ENCODE peak calls at places on chromosomes 4 and X, in five cellular contexts. One of them, this sample, is unnamed.

GRCh38 chrX:153780678-153781427 is at the start of gene SRPK3:
- DNase-seq in left ventricle myocardium inferior: peak; percentile 33
- DNase-seq in body of pancreas: no peak
- DNase-seq in Panc1: no peak
- DNase-seq in fibroblast of lung: peak; percentile 27
- DNase-seq in this sample: no peak

GRCh38 chr4:176343286-176343685 is 23.5 kb downstream of the SPCS3 start:
- DNase-seq in body of pancreas: no peak
- DNase-seq in fibroblast of lung: no peak
- DNase-seq in Panc1: no peak
- DNase-seq in left ventricle myocardium inferior: no peak
- DNase-seq in this sample: no peak

GRCh38 chr4:170386974-170387373 is 297.2 kb upstream of the AADAT start:
- DNase-seq in body of pancreas: no peak
- DNase-seq in left ventricle myocardium inferior: no peak
- DNase-seq in Panc1: no peak
- DNase-seq in fibroblast of lung: peak; percentile 59
- DNase-seq in this sample: no peak

GRCh38 chr4:184417802-184418511 is 56.4 kb downstream of the IRF2 start:
- DNase-seq in left ventricle myocardium inferior: no peak
- DNase-seq in fibroblast of lung: peak; percentile 88
- DNase-seq in body of pancreas: no peak
- DNase-seq in Panc1: peak; percentile 39
- DNase-seq in this sample: peak; percentile 39

GRCh38 chrX:22950278-22951266 is 49.2 kb upstream of the DDX53 start:
- DNase-seq in fibroblast of lung: peak; percentile 91
- DNase-seq in Panc1: no peak
- DNase-seq in left ventricle myocardium inferior: no peak
- DNase-seq in body of pancreas: peak; percentile 50
- DNase-seq in this sample: no peak

GRCh38 chr4:176011523-176011922 is 54.1 kb upstream of the WDR17 start:
- DNase-seq in left ventricle myocardium inferior: no peak
- DNase-seq in Panc1: no peak
- DNase-seq in body of pancreas: no peak
- DNase-seq in fibroblast of lung: peak; percentile 56
- DNase-seq in this sample: no peak

GRCh38 chr4:2793578-2793919 is 664 bp downstream of the SH3BP2 start:
- DNase-seq in Panc1: no peak
- DNase-seq in fibroblast of lung: peak; percentile 50
- DNase-seq in left ventricle myocardium inferior: peak; percentile 44
- DNase-seq in body of pancreas: peak; percentile 57
- DNase-seq in this sample: peak; percentile 40

GRCh38 chrX:107747596-107748161 is 27.9 kb downstream of the TSC22D3 start:
- DNase-seq in body of pancreas: peak; percentile 34
- DNase-seq in fibroblast of lung: peak; percentile 55
- DNase-seq in left ventricle myocardium inferior: no peak
- DNase-seq in Panc1: no peak
- DNase-seq in this sample: no peak

GRCh38 chr4:77525538-77525937 is 80.1 kb upstream of the CXCL13 start:
- DNase-seq in left ventricle myocardium inferior: no peak
- DNase-seq in Panc1: no peak
- DNase-seq in fibroblast of lung: no peak
- DNase-seq in body of pancreas: no peak
- DNase-seq in this sample: no peak

GRCh38 chrX:107826286-107827136 is 845 bp downstream of the MID2 start:
- DNase-seq in left ventricle myocardium inferior: peak; percentile 25
- DNase-seq in Panc1: no peak
- DNase-seq in body of pancreas: peak; percentile 38
- DNase-seq in fibroblast of lung: peak; percentile 52
- DNase-seq in this sample: peak; percentile 25

GRCh38 chr4:120850048-120850599 is 72.4 kb downstream of the PRDM5 start:
- DNase-seq in fibroblast of lung: peak; percentile 80
- DNase-seq in left ventricle myocardium inferior: no peak
- DNase-seq in body of pancreas: no peak
- DNase-seq in Panc1: no peak
- DNase-seq in this sample: no peak

GRCh38 chrX:119040432-119040831 is 32.4 kb upstream of the CT47C1 start:
- DNase-seq in Panc1: no peak
- DNase-seq in left ventricle myocardium inferior: no peak
- DNase-seq in fibroblast of lung: peak; percentile 45
- DNase-seq in body of pancreas: no peak
- DNase-seq in this sample: no peak

GRCh38 chr4:114964016-114964415 is 149.4 kb downstream of the NDST4 start:
- DNase-seq in body of pancreas: no peak
- DNase-seq in left ventricle myocardium inferior: no peak
- DNase-seq in fibroblast of lung: no peak
- DNase-seq in Panc1: no peak
- DNase-seq in this sample: no peak

GRCh38 chrX:135170877-135171519 is at the start of gene CT55:
- DNase-seq in Panc1: no peak
- DNase-seq in body of pancreas: no peak
- DNase-seq in left ventricle myocardium inferior: no peak
- DNase-seq in fibroblast of lung: no peak
- DNase-seq in this sample: no peak

GRCh38 chrX:135170468-135170867 is 730 bp downstream of the CT55 start:
- DNase-seq in fibroblast of lung: no peak
- DNase-seq in left ventricle myocardium inferior: no peak
- DNase-seq in Panc1: no peak
- DNase-seq in body of pancreas: no peak
- DNase-seq in this sample: no peak

DNA sequence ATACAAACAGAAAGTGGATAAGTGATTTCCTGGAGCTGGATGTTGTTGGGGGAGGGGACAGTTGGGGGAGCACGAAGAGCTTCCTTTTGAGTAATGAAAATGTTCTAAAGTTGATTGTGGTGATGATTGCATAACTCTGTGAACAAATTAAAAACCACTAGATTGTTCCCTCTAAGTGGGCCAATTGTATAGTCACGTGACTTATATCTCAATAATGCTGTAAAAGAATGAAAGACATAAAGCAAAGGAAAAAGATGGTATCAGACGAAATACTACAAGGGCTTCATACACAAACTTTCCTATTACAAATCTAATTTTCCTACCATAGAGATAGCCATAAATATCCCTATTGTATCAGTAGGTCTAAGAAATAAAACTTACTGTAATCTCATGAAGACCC is 2.7 kb downstream of the CT55 start:
- DNase-seq in body of pancreas: no peak
- DNase-seq in left ventricle myocardium inferior: no peak
- DNase-seq in fibroblast of lung: no peak
- DNase-seq in Panc1: no peak
- DNase-seq in this sample: no peak
- H3K27me3 ChIP-seq in body of pancreas: no peaks in the 10 kb centered on the region
- H3K27me3 ChIP-seq in left ventricle myocardium inferior: no peaks in the 10 kb centered on the region
- H3K27me3 ChIP-seq in fibroblast of lung: no peaks in the 10 kb centered on the region
- H3K27me3 ChIP-seq in Panc1: peaks cover 8% of the 10 kb centered on the region
- H3K27me3 ChIP-seq in this sample: peaks cover 4% of the 10 kb centered on the region

GRCh38 chr4:41428205-41428940 is 109.6 kb upstream of the LIMCH1 start:
- DNase-seq in body of pancreas: no peak
- DNase-seq in left ventricle myocardium inferior: no peak
- DNase-seq in fibroblast of lung: peak; percentile 8
- DNase-seq in Panc1: no peak
- DNase-seq in this sample: no peak
- H3K27ac ChIP-seq in body of pancreas: no peak overlapping the region
- H3K27ac ChIP-seq in left ventricle myocardium inferior: peak overlapping the region; percentile 82
- H3K27ac ChIP-seq in fibroblast of lung: no peak overlapping the region
- H3K27ac ChIP-seq in Panc1: no peak overlapping the region
- H3K27ac ChIP-seq in this sample: peak overlapping the region; percentile 89

DNA sequence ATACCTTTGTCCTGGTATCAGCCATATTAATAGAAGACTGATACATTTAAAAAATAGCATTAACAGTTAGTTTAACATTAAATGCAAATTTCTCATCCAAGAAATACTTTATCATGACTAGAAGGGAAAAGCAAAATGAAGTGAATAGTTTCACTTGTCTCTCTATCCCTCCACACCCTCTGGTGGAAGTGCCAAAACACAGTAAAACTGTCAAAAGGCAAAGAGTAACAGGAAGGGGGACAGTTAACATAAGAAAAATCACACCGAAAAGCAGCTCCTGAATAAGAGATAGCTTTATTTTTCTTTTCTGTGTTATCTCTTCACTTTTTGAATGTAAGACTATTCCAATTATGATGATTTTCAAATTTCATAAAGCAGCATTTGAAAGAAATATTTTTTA is 187.2 kb downstream of the FBXW7 start:
- DNase-seq in left ventricle myocardium inferior: no peak
- DNase-seq in Panc1: no peak
- DNase-seq in fibroblast of lung: peak; percentile 10
- DNase-seq in body of pancreas: no peak
- DNase-seq in this sample: no peak
- TF ChIP-seq CTCF in left ventricle myocardium inferior: peak; percentile 44
- TF ChIP-seq CTCF in Panc1: no peak
- TF ChIP-seq CTCF in fibroblast of lung: peak; percentile 12
- TF ChIP-seq CTCF in body of pancreas: no peak
- TF ChIP-seq CTCF in this sample: peak; percentile 24

DNA sequence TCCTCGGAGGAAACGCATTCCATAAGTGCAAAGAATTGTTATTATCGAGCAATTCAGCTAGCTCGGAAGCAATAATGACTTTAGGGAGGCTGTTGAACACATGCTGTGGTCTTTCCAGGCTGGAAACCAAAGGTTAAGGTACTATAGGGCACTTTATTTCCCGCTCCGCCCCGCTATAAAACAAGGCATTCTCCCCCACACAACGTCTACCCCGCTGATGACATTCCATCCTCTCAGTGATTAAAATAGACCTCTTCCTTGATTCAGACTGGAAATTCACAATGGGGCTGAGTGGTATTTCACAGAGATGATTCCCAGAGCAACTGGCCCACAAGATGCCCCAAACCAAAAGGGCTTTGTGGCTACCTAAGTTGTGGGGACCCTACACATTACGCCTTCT is 196.4 kb downstream of the STIM2 start:
- DNase-seq in body of pancreas: no peak
- DNase-seq in fibroblast of lung: no peak
- DNase-seq in left ventricle myocardium inferior: no peak
- DNase-seq in Panc1: no peak
- DNase-seq in this sample: no peak
- H3K27me3 ChIP-seq in body of pancreas: no peaks in the 10 kb centered on the region
- H3K27me3 ChIP-seq in fibroblast of lung: peaks cover 13% of the 10 kb centered on the region
- H3K27me3 ChIP-seq in left ventricle myocardium inferior: peaks cover 30% of the 10 kb centered on the region
- H3K27me3 ChIP-seq in Panc1: no peaks in the 10 kb centered on the region
- H3K27me3 ChIP-seq in this sample: peaks cover 2% of the 10 kb centered on the region

GRCh38 chrX:40485973-40486372 is 94.8 kb upstream of the ATP6AP2 start:
- DNase-seq in fibroblast of lung: no peak
- DNase-seq in Panc1: no peak
- DNase-seq in body of pancreas: no peak
- DNase-seq in left ventricle myocardium inferior: no peak
- DNase-seq in this sample: no peak

GRCh38 chrX:40488299-40488698 is 92.5 kb upstream of the ATP6AP2 start:
- DNase-seq in left ventricle myocardium inferior: no peak
- DNase-seq in Panc1: no peak
- DNase-seq in fibroblast of lung: no peak
- DNase-seq in body of pancreas: no peak
- DNase-seq in this sample: no peak

GRCh38 chrX:40483502-40483901 is 97.3 kb upstream of the ATP6AP2 start:
- DNase-seq in Panc1: no peak
- DNase-seq in body of pancreas: no peak
- DNase-seq in fibroblast of lung: no peak
- DNase-seq in left ventricle myocardium inferior: no peak
- DNase-seq in this sample: no peak

GRCh38 chrX:40485427-40485826 is 95.3 kb upstream of the ATP6AP2 start:
- DNase-seq in fibroblast of lung: no peak
- DNase-seq in body of pancreas: no peak
- DNase-seq in left ventricle myocardium inferior: no peak
- DNase-seq in Panc1: no peak
- DNase-seq in this sample: no peak

GRCh38 chrX:40484408-40485091 is 96.2 kb upstream of the ATP6AP2 start:
- DNase-seq in fibroblast of lung: no peak
- DNase-seq in Panc1: no peak
- DNase-seq in body of pancreas: no peak
- DNase-seq in left ventricle myocardium inferior: no peak
- DNase-seq in this sample: no peak
- H3K27ac ChIP-seq in fibroblast of lung: no peak overlapping the region
- H3K27ac ChIP-seq in Panc1: no peak overlapping the region
- H3K27ac ChIP-seq in body of pancreas: no peak overlapping the region
- H3K27ac ChIP-seq in left ventricle myocardium inferior: no peak overlapping the region
- H3K27ac ChIP-seq in this sample: no peak overlapping the region

DNA sequence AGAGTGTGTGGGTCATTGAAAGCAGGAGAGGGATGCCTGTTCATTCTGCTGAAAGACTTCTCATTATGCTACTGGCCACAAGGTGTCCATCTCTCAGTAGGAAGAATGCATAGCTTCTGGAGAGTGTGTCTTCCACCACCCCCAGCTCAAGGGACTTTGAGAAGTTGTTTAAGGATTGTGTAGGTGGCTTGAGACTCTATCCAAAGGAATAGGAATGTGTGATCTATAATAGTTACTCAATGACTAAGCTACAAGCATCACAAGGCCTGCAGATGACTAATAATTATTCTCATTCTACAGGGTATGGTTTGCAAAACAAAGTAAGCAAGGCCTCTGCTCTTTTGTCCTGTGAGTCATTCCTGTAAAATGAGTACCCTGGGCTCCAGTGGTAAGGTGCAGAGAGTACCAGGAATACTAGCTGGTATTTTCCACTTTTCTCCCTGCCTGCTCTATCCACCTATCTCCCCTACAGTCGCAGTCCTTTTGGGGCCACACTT is 279.8 kb upstream of the BOD1L1 start:
- DNase-seq in body of pancreas: peak; percentile 11
- DNase-seq in fibroblast of lung: peak; percentile 99
- DNase-seq in Panc1: peak; percentile 87
- DNase-seq in left ventricle myocardium inferior: no peak
- DNase-seq in this sample: no peak
- TF ChIP-seq CTCF in body of pancreas: peak; percentile 12
- TF ChIP-seq CTCF in fibroblast of lung: peak; percentile 46
- TF ChIP-seq CTCF in Panc1: peak; percentile 24
- TF ChIP-seq CTCF in left ventricle myocardium inferior: peak; percentile 36
- TF ChIP-seq CTCF in this sample: no peak

GRCh38 chrX:25017667-25018247 is 2.0 kb upstream of the ARX start:
- DNase-seq in fibroblast of lung: no peak
- DNase-seq in left ventricle myocardium inferior: no peak
- DNase-seq in Panc1: no peak
- DNase-seq in body of pancreas: no peak
- DNase-seq in this sample: no peak

GRCh38 chrX:25015486-25016360 is at the start of gene ARX:
- DNase-seq in body of pancreas: peak; percentile 52
- DNase-seq in fibroblast of lung: peak; percentile 53
- DNase-seq in Panc1: no peak
- DNase-seq in left ventricle myocardium inferior: peak; percentile 25
- DNase-seq in this sample: peak; percentile 71

GRCh38 chrX:25016938-25017598 is 1.3 kb upstream of the ARX start:
- DNase-seq in fibroblast of lung: no peak
- DNase-seq in body of pancreas: no peak
- DNase-seq in left ventricle myocardium inferior: no peak
- DNase-seq in Panc1: no peak
- DNase-seq in this sample: no peak

GRCh38 chrX:25014366-25014838 is 1.4 kb downstream of the ARX start:
- DNase-seq in Panc1: no peak
- DNase-seq in body of pancreas: no peak
- DNase-seq in left ventricle myocardium inferior: no peak
- DNase-seq in fibroblast of lung: no peak
- DNase-seq in this sample: no peak

GRCh38 chrX:25016361-25016671 is 551 bp upstream of the ARX start:
- DNase-seq in left ventricle myocardium inferior: no peak
- DNase-seq in body of pancreas: no peak
- DNase-seq in fibroblast of lung: no peak
- DNase-seq in Panc1: no peak
- DNase-seq in this sample: no peak
- H3K27me3 ChIP-seq in left ventricle myocardium inferior: peaks cover 97% of the 10 kb centered on the region
- H3K27me3 ChIP-seq in body of pancreas: peaks cover 12% of the 10 kb centered on the region
- H3K27me3 ChIP-seq in fibroblast of lung: peaks cover 63% of the 10 kb centered on the region
- H3K27me3 ChIP-seq in Panc1: peaks cover 13% of the 10 kb centered on the region
- H3K27me3 ChIP-seq in this sample: peaks cover 72% of the 10 kb centered on the region

This sample was measured in dorsolateral prefrontal cortex.